ENCODE peak calls at places on chromosomes 11 and 22, in four cellular contexts. R is left ventricle myocardium inferior, W is GM23338, J is esophagus squamous epithelium. E is an unnamed sample. For H3K4me1, the result is how much of the 10 kb centered on the place peaks cover.

GRCh38 chr11:126080206-126080941 is 17.7 kb upstream of the CDON start:
- DNase-seq in R (no peak), J (no peak), W (no peak), E (no peak)

GRCh38 chr22:31272522-31273446 is 19.5 kb downstream of the PIK3IP1 start:
- DNase-seq in W (peak), R (no peak), J (no peak), E (peak)

GRCh38 chr22:48333323-48333763 is 1494.3 kb downstream of the BRD1 start:
- DNase-seq in R (no peak), W (no peak), J (no peak), E (no peak)

GRCh38 chr11:11966826-11967668 is 41.4 kb downstream of the DKK3 start:
- DNase-seq in J (no peak), R (peak), W (peak), E (peak)

GRCh38 chr11:19816040-19816439 is 103.4 kb downstream of the NAV2 start:
- DNase-seq in J (no peak), R (no peak), W (peak), E (no peak)

GRCh38 chr22:20998411-20999336 is 3.2 kb downstream of the THAP7 start:
- DNase-seq in J (no peak), R (no peak), W (no peak), E (no peak)

GRCh38 chr22:41885576-41885975 is 29.3 kb downstream of the SHISA8 start:
- DNase-seq in R (no peak), J (no peak), W (no peak), E (no peak)

GRCh38 chr11:11842426-11843008 is 745 bp downstream of the USP47 start:
- DNase-seq in J (no peak), W (peak), R (peak), E (peak)

GRCh38 chr11:127454856-127455255 is 454.3 kb upstream of the KIRREL3 start:
- DNase-seq in W (peak), J (no peak), R (no peak), E (no peak)

GRCh38 chr11:107468596-107468995 is 11.0 kb upstream of the CWF19L2 start:
- DNase-seq in J (no peak), W (no peak), R (no peak), E (no peak)
- TF ChIP-seq CTCF in J (no peak), W (no peak), R (no peak), E (no peak)

GRCh38 chr11:65118097-65118837 is 766 bp upstream of the ZNHIT2 start:
- DNase-seq in J (no peak), R (no peak), W (no peak), E (no peak)
- H3K4me1 ChIP-seq in J (under half), R (half or more), W (under half), E (under half)

GRCh38 chr11:118136826-118137225 is 15.8 kb downstream of the SCN4B start:
- DNase-seq in R (no peak), J (no peak), W (no peak), E (no peak)
- TF ChIP-seq CTCF in R (no peak), J (no peak), W (no peak), E (no peak)

GRCh38 chr22:35615156-35615555 is 2.0 kb downstream of the MB start:
- DNase-seq in R (no peak), W (no peak), J (no peak), E (no peak)
- H3K4me1 ChIP-seq in R (half or more), W (under half), J (under half), E (under half)

DNA sequence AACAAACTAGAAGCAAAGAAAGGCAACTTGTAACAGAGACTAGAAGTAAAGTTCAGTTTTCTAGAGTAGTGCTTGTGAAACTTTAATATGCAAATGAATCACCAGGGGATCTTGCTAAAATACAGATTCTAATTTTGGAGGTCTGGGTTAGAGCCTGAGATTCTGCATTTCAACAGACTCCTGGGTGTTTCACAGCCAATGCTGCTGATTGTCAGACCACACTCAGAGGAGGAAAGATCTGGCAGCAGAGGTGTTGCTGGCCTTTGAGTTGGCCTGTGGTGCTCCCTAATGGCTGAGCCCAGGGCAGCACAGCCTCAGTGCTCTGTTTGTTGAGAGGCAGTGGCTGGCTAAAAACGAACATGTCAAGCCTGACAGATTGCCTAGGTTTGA is 5.4 kb downstream of the CRY2 start:
- DNase-seq in W (peak), R (peak), J (no peak), E (no peak)
- TF ChIP-seq CTCF in W (peak), R (no peak), J (no peak), E (no peak)

GRCh38 chr11:10305964-10306918 is 1.4 kb downstream of the ADM start:
- DNase-seq in J (no peak), R (peak), W (peak), E (peak)
- H3K4me1 ChIP-seq in J (under half), R (half or more), W (under half), E (half or more)

GRCh38 chr11:64917663-64917995 is 620 bp upstream of the ATG2A start:
- DNase-seq in R (no peak), W (peak), J (no peak), E (no peak)

GRCh38 chr11:64916040-64916847 is 765 bp downstream of the ATG2A start:
- DNase-seq in R (no peak), W (peak), J (no peak), E (peak)

GRCh38 chr11:64919627-64920026 is 2.6 kb upstream of the ATG2A start:
- DNase-seq in J (no peak), R (no peak), W (no peak), E (no peak)

GRCh38 chr11:64916848-64917662 is at the start of gene ATG2A:
- DNase-seq in J (peak), R (peak), W (peak), E (peak)

GRCh38 chr11:64918056-64918455 is 1.0 kb upstream of the ATG2A start:
- DNase-seq in J (no peak), W (peak), R (no peak), E (no peak)
- TF ChIP-seq CTCF in J (no peak), W (peak), R (no peak), E (no peak)

DNA sequence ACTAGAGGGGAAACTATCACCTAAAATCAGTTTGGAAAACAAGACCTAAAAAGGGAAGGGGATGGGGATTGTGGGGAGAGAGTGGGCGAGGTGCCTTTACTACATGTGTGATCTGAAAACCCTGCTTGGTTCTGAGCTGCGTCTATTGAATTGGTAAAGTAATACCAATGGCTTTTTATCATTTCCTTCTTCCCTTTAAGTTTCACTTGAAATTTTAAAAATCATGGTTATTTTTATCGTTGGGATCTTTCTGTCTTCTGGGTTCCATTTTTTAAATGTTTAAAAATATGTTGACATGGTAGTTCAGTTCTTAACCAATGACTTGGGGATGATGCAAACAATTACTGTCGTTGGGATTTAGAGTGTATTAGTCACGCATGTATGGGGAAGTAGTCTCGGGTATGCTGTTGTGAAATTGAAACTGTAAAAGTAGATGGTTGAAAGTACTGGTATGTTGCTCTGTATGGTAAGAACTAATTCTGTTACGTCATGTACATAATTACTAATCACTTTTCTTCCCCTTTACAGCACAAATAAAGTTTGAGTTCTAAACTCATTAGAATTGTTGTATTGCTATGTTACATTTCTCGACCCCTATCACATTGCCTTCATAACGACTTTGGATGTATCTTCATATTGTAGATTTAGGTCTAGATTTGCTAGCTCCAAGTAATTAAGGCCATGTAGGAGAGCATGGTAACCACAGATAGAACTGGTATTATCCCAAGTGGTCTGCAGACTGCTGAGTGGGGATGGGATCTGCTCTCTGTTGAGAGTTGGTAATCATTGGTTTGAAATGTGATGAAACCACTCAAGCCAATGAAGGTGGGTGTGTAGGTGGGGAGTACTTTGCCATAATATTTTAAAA is 3.6 kb downstream of the NEAT1 start:
- DNase-seq in R (no peak), W (no peak), J (no peak), E (peak)
- H3K4me1 ChIP-seq in R (half or more), W (half or more), J (under half), E (under half)

DNA sequence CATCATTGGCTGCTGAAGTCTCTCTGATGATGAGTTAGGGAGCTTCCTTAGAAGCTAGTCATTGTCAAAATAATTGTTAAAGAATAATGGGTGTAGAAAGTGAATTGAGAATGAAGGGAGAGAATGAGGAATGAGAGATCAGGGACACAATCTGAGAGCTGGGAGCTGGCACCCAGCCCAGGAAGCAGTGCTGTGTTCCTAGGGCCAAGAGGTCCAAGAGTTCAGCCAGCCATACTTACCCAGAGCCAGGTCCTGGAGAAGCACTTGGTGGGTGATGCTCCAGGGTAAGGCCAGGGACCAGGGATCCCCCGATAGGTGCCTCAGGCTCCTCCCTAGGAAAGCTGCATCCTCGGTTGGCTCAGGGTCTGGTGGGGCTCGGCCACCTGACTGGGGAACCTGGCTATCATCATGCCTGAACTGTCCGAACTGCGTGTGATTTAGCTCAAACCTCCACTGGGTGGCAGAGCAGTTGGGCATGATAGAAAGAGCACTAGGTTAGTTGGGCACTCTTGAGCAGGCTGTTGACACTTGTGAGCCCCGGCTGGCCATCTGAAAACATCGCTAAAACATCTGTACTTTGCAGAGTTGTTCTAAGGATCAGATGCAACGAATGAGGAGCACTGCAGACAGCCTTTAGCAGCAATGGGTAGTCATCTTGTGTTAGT is 123.9 kb upstream of the NCAM1 start:
- DNase-seq in J (no peak), W (peak), R (no peak), E (peak)
- TF ChIP-seq CTCF in J (no peak), W (peak), R (peak), E (no peak)

GRCh38 chr11:14614223-14614622 is 29.4 kb upstream of the PDE3B start:
- DNase-seq in J (no peak), R (no peak), W (no peak), E (no peak)
- H3K4me1 ChIP-seq in J (under half), R (under half), W (under half), E (under half)

E was measured in stomach.